ENCODE peak calls at places on chromosome 15, in five cellular contexts. M is CD4-positive, alpha-beta T cell; Y is CD8-positive, alpha-beta T cell; S is OCI-LY7; O is mucosa of descending colon. F is an unnamed sample.

GRCh38 chr15:73601449-73602425 is 31.5 kb downstream of the NPTN start:
- DNase-seq in O (peak), S (no peak), Y (no peak), M (no peak), F (no peak)

GRCh38 chr15:32683906-32684584 is 33.8 kb upstream of the GREM1 start:
- DNase-seq in M (no peak), Y (no peak), O (no peak), S (no peak), F (no peak)

GRCh38 chr15:52682776-52683175 is 3.6 kb upstream of the ATOSA start:
- DNase-seq in O (no peak), M (no peak), Y (no peak), S (peak), F (no peak)

GRCh38 chr15:100704281-100705055 is 102.1 kb downstream of the ASB7 start:
- DNase-seq in Y (no peak), M (no peak), S (no peak), O (no peak), F (no peak)

GRCh38 chr15:90907838-90908507 is 4.9 kb downstream of the MAN2A2 start:
- DNase-seq in O (no peak), S (no peak), M (no peak), Y (no peak), F (no peak)

GRCh38 chr15:39172380-39173281 is 408.2 kb upstream of the THBS1 start:
- DNase-seq in S (no peak), M (no peak), O (peak), Y (no peak), F (no peak)

GRCh38 chr15:87762110-87762509 is 494.4 kb downstream of the NTRK3 start:
- DNase-seq in O (peak), M (no peak), Y (no peak), S (peak), F (no peak)

GRCh38 chr15:85504739-85505676 is 124.6 kb downstream of the AKAP13 start:
- DNase-seq in M (peak), S (peak), O (peak), Y (peak), F (no peak)

GRCh38 chr15:52139599-52140462 is 27.3 kb upstream of the BCL2L10 start:
- DNase-seq in Y (peak), M (peak), O (peak), S (peak), F (peak)

GRCh38 chr15:64681424-64682024 is 93.9 kb downstream of the RBPMS2 start:
- DNase-seq in O (peak), S (peak), M (no peak), Y (no peak), F (peak)

GRCh38 chr15:82158811-82159210 is 103.7 kb downstream of the EFL1 start:
- DNase-seq in M (no peak), S (no peak), Y (no peak), O (no peak), F (no peak)

GRCh38 chr15:42033214-42033873 is 12.5 kb upstream of the PLA2G4E start:
- DNase-seq in O (no peak), Y (no peak), M (no peak), S (no peak), F (no peak)

GRCh38 chr15:87527416-87527815 is 729.1 kb downstream of the NTRK3 start:
- DNase-seq in Y (no peak), M (no peak), O (no peak), S (no peak), F (no peak)

GRCh38 chr15:45669422-45669821 is 34.6 kb downstream of the SQOR start:
- DNase-seq in O (no peak), Y (no peak), M (no peak), S (no peak), F (no peak)

GRCh38 chr15:75042730-75043508 is 19.5 kb downstream of the PPCDC start:
- DNase-seq in O (peak), Y (peak), S (peak), M (peak), F (peak)

GRCh38 chr15:50148362-50148963 is 29.4 kb upstream of the ATP8B4 start:
- DNase-seq in Y (no peak), M (no peak), O (peak), S (peak), F (no peak)

GRCh38 chr15:76359152-76359551 is 22.6 kb downstream of the ISL2 start:
- DNase-seq in S (no peak), M (no peak), O (peak), Y (no peak), F (no peak)

GRCh38 chr15:101437209-101437608 is 52.3 kb downstream of the PCSK6 start:
- DNase-seq in S (no peak), O (no peak), M (no peak), Y (no peak), F (no peak)

GRCh38 chr15:98745650-98746374 is 97.5 kb downstream of the IGF1R start:
- DNase-seq in M (no peak), S (no peak), Y (no peak), O (peak), F (no peak)

GRCh38 chr15:97978408-97979130 is 18.1 kb downstream of the ARRDC4 start:
- DNase-seq in S (no peak), O (no peak), Y (no peak), M (no peak), F (no peak)

GRCh38 chr15:36598529-36599177 is 19.2 kb downstream of the CDIN1 start:
- DNase-seq in S (no peak), O (no peak), Y (no peak), M (no peak), F (no peak)

GRCh38 chr15:38401716-38402115 is 52.2 kb upstream of the FAM98B start:
- DNase-seq in Y (no peak), S (no peak), M (no peak), O (no peak), F (no peak)

GRCh38 chr15:44535509-44536297 is 1.2 kb upstream of the EIF3J start:
- DNase-seq in S (peak), Y (no peak), M (peak), O (peak), F (peak)

GRCh38 chr15:92801774-92802464 is 98.2 kb upstream of the CHD2 start:
- DNase-seq in O (peak), S (no peak), M (no peak), Y (no peak), F (no peak)

GRCh38 chr15:56715220-56715619 is 18.1 kb downstream of the ZNF280D start:
- DNase-seq in O (no peak), Y (no peak), S (no peak), M (no peak), F (no peak)

GRCh38 chr15:51380999-51381806 is 39.7 kb downstream of the GLDN start:
- DNase-seq in S (peak), Y (no peak), O (peak), M (no peak), F (no peak)

GRCh38 chr15:31023841-31024240 is 32.4 kb upstream of the MTMR10 start:
- DNase-seq in O (no peak), Y (no peak), M (no peak), S (no peak), F (no peak)

DNA sequence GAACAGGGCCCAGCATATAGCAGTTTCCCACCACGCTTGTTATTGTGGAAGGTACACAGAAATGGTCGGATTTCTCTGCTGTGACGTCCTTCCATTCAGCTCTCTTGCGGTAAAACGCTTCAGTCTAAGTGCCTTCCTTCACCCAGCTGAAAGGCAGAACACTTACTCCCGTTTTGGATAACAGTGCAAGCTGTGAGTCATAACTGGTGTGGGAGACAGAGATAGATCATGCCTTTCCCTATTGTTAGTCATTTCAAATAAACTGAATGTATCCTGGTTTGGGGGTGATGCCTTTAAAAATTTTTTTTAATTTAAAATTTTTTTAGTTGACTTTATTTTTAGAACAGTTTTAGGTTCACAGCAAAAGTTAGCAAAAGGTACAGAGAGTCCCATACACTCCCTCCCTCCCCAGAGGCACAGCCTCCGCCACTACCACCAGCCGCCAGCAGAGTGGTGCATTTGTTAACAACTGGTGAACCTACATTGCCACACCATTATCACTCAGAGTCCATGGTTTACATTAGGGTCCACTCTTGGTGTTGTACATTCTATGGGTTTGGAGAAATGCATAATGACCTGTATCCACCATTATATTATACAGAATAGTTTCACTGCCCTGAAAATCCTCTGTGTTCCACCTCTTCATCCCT is 94.9 kb upstream of the NSMCE3 start:
- DNase-seq in Y (no peak), S (no peak), O (peak), M (no peak), F (no peak)
- TF ChIP-seq CTCF in Y (no peak), S (peak), O (no peak), M (no peak), F (peak)

DNA sequence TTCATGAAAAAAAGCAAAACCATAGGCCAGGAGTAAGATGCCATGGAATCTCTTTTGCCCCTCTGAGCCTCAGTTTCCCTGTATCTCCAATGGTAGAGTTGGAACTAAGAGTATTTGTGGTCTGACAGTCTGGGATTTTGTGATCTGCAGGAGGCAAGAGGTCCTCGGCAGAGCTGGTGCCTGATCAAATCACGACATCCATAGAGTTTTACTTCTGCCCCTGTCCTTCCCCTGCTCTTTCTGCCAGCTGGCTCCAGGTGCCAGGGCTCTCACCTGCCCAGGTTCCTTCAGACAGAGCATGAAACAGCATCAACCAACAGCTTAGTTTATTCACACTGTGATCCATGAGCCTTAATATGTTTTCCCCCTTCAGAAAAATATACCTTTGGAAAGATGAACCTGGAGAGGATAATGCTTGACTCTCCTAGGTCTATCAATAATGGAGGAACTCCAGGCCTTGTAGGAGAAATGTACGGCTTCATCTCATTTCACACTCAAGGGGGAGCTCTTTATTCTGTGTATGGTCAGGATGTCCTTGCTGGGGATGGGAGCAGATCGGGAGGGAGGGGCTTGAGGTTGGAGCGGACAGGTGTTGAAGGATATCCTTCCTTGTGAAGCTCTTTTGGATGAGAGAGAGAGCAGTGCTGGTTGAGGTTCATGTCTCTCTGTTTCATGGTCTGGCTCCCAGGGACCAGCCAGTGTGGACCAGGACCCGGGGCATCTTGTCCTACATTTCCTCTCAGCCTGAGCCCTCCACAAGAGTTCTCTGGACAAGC is 309.9 kb downstream of the RPLP1 start:
- DNase-seq in M (no peak), Y (no peak), O (no peak), S (peak), F (no peak)
- TF ChIP-seq CTCF in M (no peak), Y (no peak), O (no peak), S (peak), F (no peak)

DNA sequence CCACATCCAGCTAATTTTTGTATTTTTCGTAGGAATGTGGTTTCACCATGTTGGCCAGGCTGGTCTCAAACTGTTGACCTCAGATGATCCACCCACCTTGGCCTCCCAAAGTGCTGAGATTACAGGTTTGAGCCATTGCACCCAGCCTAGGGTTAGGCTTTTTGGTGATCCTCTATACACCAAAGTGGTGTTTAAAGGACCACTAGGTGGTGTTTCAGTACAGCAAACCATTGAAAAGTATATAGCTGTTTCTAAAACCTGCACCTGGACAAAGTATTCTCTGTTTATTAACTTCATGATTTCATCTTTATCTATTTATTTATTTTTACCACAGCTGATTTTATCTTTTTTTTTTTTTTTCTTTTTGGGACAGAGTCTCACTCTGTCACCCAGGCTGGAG is 68.4 kb downstream of the MINDY2 start:
- DNase-seq in S (peak), O (no peak), Y (no peak), M (no peak), F (no peak)
- TF ChIP-seq CTCF in S (peak), O (no peak), Y (no peak), M (peak), F (peak)

GRCh38 chr15:67173786-67174185 is 80.7 kb downstream of the AAGAB start:
- DNase-seq in M (no peak), Y (no peak), O (no peak), S (no peak), F (no peak)

GRCh38 chr15:67174446-67174845 is 80.0 kb downstream of the AAGAB start:
- DNase-seq in Y (no peak), S (no peak), O (no peak), M (no peak), F (no peak)

GRCh38 chr15:67175643-67176071 is 78.8 kb downstream of the AAGAB start:
- DNase-seq in O (no peak), S (no peak), M (no peak), Y (no peak), F (no peak)

GRCh38 chr15:67176195-67176971 is 78.1 kb downstream of the AAGAB start:
- DNase-seq in M (no peak), Y (no peak), S (no peak), O (no peak), F (no peak)

DNA sequence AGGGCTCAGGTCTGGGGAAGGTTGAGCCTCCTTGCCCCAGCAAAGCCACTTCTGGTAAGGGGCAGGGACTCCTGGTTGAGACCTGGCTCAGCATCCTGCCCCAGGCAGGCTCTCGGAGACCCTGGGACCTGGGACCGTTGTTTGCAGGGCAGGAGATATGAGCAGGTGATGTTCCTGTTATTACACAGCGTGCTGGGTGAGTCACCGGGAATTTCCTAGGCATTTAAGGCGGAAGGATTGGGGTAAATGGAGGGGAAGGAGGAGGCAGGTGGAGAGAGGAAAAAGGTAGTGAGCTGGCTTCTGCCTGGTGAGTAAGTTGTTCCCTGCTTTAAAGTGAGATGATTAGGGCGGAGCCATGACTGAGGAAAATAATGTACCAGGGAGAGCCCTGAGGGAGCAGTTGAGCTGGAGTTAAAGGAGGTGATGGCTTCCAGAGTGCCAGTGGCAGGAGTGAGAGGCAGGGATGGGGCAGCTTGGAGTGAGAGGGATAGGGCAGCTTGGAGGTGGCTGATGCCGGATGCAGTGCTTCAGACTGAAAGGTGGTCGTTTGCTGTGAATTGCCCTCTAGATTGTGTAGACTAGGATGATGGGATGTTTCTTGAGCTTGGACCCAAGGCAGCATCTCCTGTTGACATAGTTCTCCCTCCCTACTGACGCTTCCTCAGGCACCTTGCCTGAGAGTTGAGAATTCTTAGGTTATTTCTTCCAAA is 79.4 kb downstream of the AAGAB start:
- DNase-seq in S (peak), Y (no peak), O (peak), M (no peak), F (no peak)
- TF ChIP-seq CTCF in S (no peak), Y (no peak), O (no peak), M (no peak), F (no peak)

GRCh38 chr15:78131295-78132021 is at the start of gene CIB2:
- DNase-seq in M (peak), S (peak), Y (peak), O (peak), F (peak)
- TF ChIP-seq CTCF in M (peak), S (peak), Y (peak), O (peak), F (peak)

F was measured in progenitor cell of endocrine pancreas.